ENCODE peak calls at places on chromosomes 11 and 22, in four cellular contexts. O is pancreas, Q is heart right ventricle, P is HCT116. D is an unnamed sample. For H3K9me3 and H3K4me1, the result is how much of the 10 kb centered on the place peaks cover.

GRCh38 chr11:73404048-73404447 is 27.8 kb downstream of the RELT start:
- DNase-seq in O (no peak), Q (peak), P (peak), D (peak)

GRCh38 chr22:34587357-34588356 is 478.3 kb upstream of the ISX start:
- DNase-seq in O (no peak), Q (no peak), P (no peak), D (no peak)

GRCh38 chr11:118295834-118296454 is 8.6 kb upstream of the CD3E start:
- DNase-seq in O (no peak), Q (no peak), P (peak), D (no peak)

GRCh38 chr22:28172948-28173360 is 253.9 kb upstream of the PITPNB start:
- DNase-seq in Q (no peak), P (no peak), O (no peak), D (no peak)

GRCh38 chr11:129895126-129896041 is at the start of gene NFRKB:
- DNase-seq in Q (peak), P (peak), O (peak), D (peak)

GRCh38 chr22:26770624-26771023 is 113.2 kb downstream of the MIAT start:
- DNase-seq in O (no peak), Q (no peak), P (no peak), D (no peak)

GRCh38 chr11:123187670-123188507 is 7.2 kb downstream of the CLMP start:
- DNase-seq in Q (no peak), P (no peak), O (no peak), D (no peak)

GRCh38 chr11:86492370-86493030 is 117.8 kb downstream of the CCDC81 start:
- DNase-seq in P (no peak), Q (peak), O (no peak), D (peak)

GRCh38 chr11:134557571-134558257 is 145.7 kb upstream of the B3GAT1 start:
- DNase-seq in P (no peak), O (no peak), Q (no peak), D (no peak)

GRCh38 chr22:49893025-49893424 is 25.2 kb downstream of the ALG12 start:
- DNase-seq in Q (no peak), P (no peak), O (no peak), D (no peak)

GRCh38 chr11:36376888-36377758 is 81.0 kb downstream of the PRR5L start:
- DNase-seq in P (no peak), Q (peak), O (no peak), D (peak)

GRCh38 chr11:11626128-11626527 is 4.3 kb upstream of the GALNT18 start:
- DNase-seq in Q (no peak), O (no peak), P (no peak), D (no peak)

GRCh38 chr11:90803366-90803765 is 580.5 kb upstream of the CHORDC1 start:
- DNase-seq in P (no peak), O (no peak), Q (no peak), D (no peak)

GRCh38 chr11:102807921-102808320 is 10.0 kb upstream of the MMP1 start:
- DNase-seq in O (no peak), P (peak), Q (no peak), D (no peak)

GRCh38 chr11:105786766-105787165 is 176.9 kb downstream of the GRIA4 start:
- DNase-seq in P (no peak), Q (no peak), O (no peak), D (no peak)

GRCh38 chr11:8285228-8285627 is 21.6 kb upstream of the LMO1 start:
- DNase-seq in Q (no peak), P (no peak), O (no peak), D (no peak)

GRCh38 chr11:8283510-8284272 is 20.0 kb upstream of the LMO1 start:
- DNase-seq in O (no peak), Q (no peak), P (no peak), D (no peak)

GRCh38 chr11:8281266-8281665 is 17.6 kb upstream of the LMO1 start:
- DNase-seq in Q (no peak), O (no peak), P (no peak), D (no peak)

GRCh38 chr11:8285796-8286195 is 22.1 kb upstream of the LMO1 start:
- DNase-seq in O (no peak), P (no peak), Q (no peak), D (no peak)

GRCh38 chr11:8282621-8283509 is 19.2 kb upstream of the LMO1 start:
- DNase-seq in P (no peak), O (no peak), Q (no peak), D (no peak)
- H3K4me3 ChIP-seq in P (no peak), O (no peak), Q (peak), D (peak)

GRCh38 chr11:31801298-31801702 is 9.8 kb downstream of the PAX6 start:
- DNase-seq in Q (no peak), O (no peak), P (no peak), D (no peak)
- H3K9me3 ChIP-seq in Q (under half), O (under half), P (under half), D (under half)

GRCh38 chr22:19105456-19105855 is 16.8 kb downstream of the DGCR2 start:
- DNase-seq in P (no peak), O (no peak), Q (no peak), D (no peak)

GRCh38 chr22:19105867-19106802 is 16.1 kb downstream of the DGCR2 start:
- DNase-seq in Q (no peak), P (no peak), O (peak), D (no peak)

GRCh38 chr22:19107730-19108074 is 14.5 kb downstream of the DGCR2 start:
- DNase-seq in P (no peak), Q (no peak), O (no peak), D (no peak)

GRCh38 chr22:19108807-19109197 is 13.4 kb downstream of the DGCR2 start:
- DNase-seq in P (no peak), O (no peak), Q (no peak), D (no peak)

DNA sequence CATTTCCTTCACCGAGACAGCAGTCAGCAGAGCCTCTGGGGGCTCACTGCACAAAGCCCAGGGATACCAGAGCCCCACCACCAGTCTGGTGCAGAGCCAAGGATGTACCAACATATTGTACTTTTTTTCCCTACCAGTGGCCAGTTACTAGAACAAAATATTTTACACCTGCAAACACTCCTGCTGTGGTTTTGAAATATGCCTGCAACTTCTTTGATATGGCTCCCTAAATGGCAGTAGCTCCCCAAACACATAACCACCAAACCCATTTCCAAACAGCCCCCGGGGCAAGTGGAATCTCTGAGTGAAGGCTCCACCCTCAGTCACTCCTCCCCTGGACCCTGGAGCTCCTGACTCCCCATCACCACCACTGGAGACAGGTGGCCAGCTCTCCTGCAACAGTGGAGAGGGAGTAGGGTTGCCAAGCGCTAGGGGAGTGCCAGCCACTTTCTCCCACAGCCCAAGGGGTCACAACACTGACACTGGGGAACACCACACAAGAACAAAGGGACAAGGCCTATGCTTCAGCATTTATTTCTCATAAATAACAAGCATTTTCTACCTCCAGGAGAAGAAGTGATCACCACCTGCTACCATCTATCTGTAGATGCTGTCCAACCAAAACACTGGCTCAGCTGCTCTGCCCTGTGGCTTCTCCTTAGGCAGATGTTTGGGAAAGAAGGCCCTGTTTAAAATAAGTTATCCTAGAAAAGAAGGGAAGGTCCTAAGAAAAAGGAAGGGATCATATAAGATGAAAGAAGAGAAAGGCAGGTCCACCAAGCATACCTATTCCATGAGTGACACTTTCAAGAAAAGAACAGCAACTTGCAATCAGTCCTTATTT is 15.1 kb downstream of the DGCR2 start:
- DNase-seq in Q (no peak), O (no peak), P (no peak), D (no peak)
- H3K4me1 ChIP-seq in Q (half or more), O (under half), P (under half), D (under half)

GRCh38 chr11:58577441-58578135 is 1.3 kb upstream of the ZFP91 start:
- DNase-seq in Q (peak), P (no peak), O (no peak), D (no peak)

GRCh38 chr11:58576792-58577440 is 1.3 kb upstream of the LPXN start:
- DNase-seq in O (no peak), Q (no peak), P (no peak), D (no peak)

GRCh38 chr11:58574851-58575250 is 805 bp downstream of the LPXN start:
- DNase-seq in Q (no peak), O (no peak), P (no peak), D (no peak)

GRCh38 chr11:58573451-58574104 is 2.1 kb downstream of the LPXN start:
- DNase-seq in O (no peak), P (no peak), Q (peak), D (peak)

GRCh38 chr11:58575377-58576020 is at the start of gene LPXN:
- DNase-seq in O (no peak), Q (no peak), P (no peak), D (no peak)
- H3K4me3 ChIP-seq in O (no peak), Q (peak), P (peak), D (no peak)

GRCh38 chr11:23772081-23772480 is 724.8 kb upstream of the LUZP2 start:
- DNase-seq in O (no peak), Q (no peak), P (no peak), D (no peak)
- H3K9me3 ChIP-seq in O (under half), Q (under half), P (under half), D (under half)

DNA sequence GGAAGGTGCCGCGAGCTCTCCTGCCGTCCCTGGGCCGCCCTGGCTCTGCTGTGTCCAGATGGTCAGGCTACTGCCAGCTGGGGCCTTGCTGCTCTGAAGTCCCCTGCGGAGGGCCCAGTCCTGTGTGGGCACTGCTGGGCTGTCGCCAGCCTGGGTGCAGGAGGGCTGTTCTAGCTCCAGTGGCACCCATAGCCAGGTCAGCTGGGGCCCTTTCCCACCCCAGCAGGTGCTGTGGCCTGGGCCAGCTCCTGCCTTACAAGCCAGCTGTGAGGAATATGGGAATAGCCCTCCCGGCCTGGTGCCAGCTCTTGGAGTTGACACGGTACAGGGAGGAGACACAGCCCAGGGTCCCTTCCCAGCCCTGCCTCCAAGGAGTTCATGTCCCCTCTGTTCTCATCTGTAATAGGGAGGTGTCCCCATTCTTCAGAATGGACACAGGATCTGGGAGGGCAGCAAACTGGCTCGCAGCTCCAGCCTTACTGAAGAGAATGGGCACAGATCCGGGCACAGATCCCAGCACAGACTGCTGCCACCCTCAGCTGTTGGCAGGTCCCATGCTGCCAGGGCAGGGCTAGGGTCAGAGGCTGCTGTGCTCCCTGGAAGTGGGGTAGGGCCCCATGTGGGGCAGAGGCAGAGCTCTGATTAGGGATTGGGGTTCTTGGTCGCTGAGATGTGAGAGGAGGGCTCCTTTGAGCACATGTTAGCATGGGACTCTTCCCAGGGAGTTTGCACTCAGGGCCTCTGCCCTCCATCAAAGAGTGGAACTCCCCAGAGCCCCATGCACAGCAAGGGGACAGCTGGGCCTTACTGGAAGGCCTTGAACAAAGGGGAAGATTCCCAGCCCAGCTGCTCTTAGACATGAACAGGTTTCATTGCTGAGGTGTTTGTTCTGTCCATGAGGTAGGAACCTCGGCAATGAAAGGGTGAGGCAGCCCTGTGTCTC is 3.7 kb downstream of the DERL3 start:
- DNase-seq in P (no peak), Q (peak), O (peak), D (no peak)
- H3K4me1 ChIP-seq in P (under half), Q (under half), O (under half), D (under half)

GRCh38 chr11:61880050-61880449 is 11.3 kb downstream of the FADS3 start:
- DNase-seq in O (no peak), P (no peak), Q (no peak), D (no peak)
- H3K4me3 ChIP-seq in O (no peak), P (no peak), Q (no peak), D (no peak)

GRCh38 chr22:48503876-48504275 is 1323.8 kb downstream of the BRD1 start:
- DNase-seq in O (no peak), Q (no peak), P (no peak), D (no peak)

GRCh38 chr22:48500481-48501230 is 1327.0 kb downstream of the BRD1 start:
- DNase-seq in O (no peak), P (no peak), Q (no peak), D (no peak)

GRCh38 chr22:48504519-48505140 is 1323.0 kb downstream of the BRD1 start:
- DNase-seq in Q (no peak), P (no peak), O (peak), D (no peak)

GRCh38 chr22:48501231-48501750 is 1326.4 kb downstream of the BRD1 start:
- DNase-seq in P (no peak), O (no peak), Q (no peak), D (no peak)

DNA sequence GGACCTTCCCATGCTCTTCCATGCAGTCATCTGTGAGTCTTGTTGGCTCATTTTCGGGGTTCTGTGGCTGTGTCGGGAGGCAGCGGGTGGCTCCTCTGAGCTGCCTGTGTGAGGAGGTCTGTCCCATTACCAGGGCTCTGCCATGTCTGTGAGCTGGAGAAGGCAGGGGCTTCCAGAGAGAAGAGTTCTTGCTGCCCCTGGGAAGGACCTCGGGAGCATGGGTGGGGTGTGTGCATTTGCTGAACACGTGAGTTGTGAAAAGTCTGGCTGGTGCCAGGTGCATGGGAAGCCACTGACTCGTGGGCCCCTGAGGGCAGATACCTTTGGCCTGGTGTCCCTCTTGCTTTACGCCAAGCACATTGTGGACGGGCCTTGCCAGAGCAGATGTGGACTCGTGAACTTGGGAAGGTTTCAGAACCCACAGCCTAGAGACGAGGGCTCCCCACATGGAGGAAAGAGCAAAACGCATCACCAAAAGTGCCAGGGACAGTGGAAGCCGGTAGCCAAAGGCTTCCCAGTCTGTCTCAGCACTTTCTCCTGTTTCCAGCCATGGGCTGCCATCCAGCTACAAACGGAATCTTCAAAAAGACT is 1324.5 kb downstream of the BRD1 start:
- DNase-seq in O (no peak), Q (no peak), P (no peak), D (no peak)
- H3K9me3 ChIP-seq in O (under half), Q (under half), P (under half), D (under half)

GRCh38 chr22:37751449-37752188 is 54.8 kb downstream of the TRIOBP start:
- DNase-seq in P (no peak), Q (no peak), O (peak), D (no peak)
- H3K4me1 ChIP-seq in P (half or more), Q (half or more), O (half or more), D (under half)

GRCh38 chr22:19119949-19120348 is 2.3 kb downstream of the DGCR2 start:
- DNase-seq in P (no peak), O (no peak), Q (no peak), D (no peak)
- H3K4me3 ChIP-seq in P (no peak), O (no peak), Q (no peak), D (no peak)